ENCODE peak calls at places on chromosome 3, in six cellular contexts. One of them, this sample, is unnamed.

GRCh38 chr3:16589867-16590624 is 15.2 kb downstream of the DAZL start:
- DNase-seq in NCI-H1105: no peak
- DNase-seq in KG1: no peak
- DNase-seq in stimulated activated CD4-positive, alpha-beta T cell treated with anti-CD3 and anti-CD28 coated beads, TNF-alpha, amount 100 ng/mL, for 24 hours: no peak
- DNase-seq in NCI-H1694 treated with DMSO at 0.1 percent for 48 hours: no peak
- DNase-seq in H9: no peak
- DNase-seq in this sample: no peak

GRCh38 chr3:125098929-125099328 is 43.1 kb upstream of the HEG1 start:
- DNase-seq in NCI-H1105: no peak
- DNase-seq in KG1: no peak
- DNase-seq in stimulated activated CD4-positive, alpha-beta T cell treated with anti-CD3 and anti-CD28 coated beads, TNF-alpha, amount 100 ng/mL, for 24 hours: no peak
- DNase-seq in NCI-H1694 treated with DMSO at 0.1 percent for 48 hours: no peak
- DNase-seq in H9: no peak
- DNase-seq in this sample: no peak

GRCh38 chr3:14687360-14687759 is 12.4 kb downstream of the C3orf20 start:
- DNase-seq in NCI-H1105: no peak
- DNase-seq in KG1: no peak
- DNase-seq in stimulated activated CD4-positive, alpha-beta T cell treated with anti-CD3 and anti-CD28 coated beads, TNF-alpha, amount 100 ng/mL, for 24 hours: no peak
- DNase-seq in NCI-H1694 treated with DMSO at 0.1 percent for 48 hours: no peak
- DNase-seq in H9: no peak
- DNase-seq in this sample: no peak

GRCh38 chr3:51710631-51711351 is 3.9 kb downstream of the GRM2 start:
- DNase-seq in NCI-H1105: no peak
- DNase-seq in KG1: no peak
- DNase-seq in stimulated activated CD4-positive, alpha-beta T cell treated with anti-CD3 and anti-CD28 coated beads, TNF-alpha, amount 100 ng/mL, for 24 hours: no peak
- DNase-seq in NCI-H1694 treated with DMSO at 0.1 percent for 48 hours: no peak
- DNase-seq in H9: peak
- DNase-seq in this sample: peak

GRCh38 chr3:132417695-132418520 is 606 bp downstream of the DNAJC13 start:
- DNase-seq in NCI-H1105: peak
- DNase-seq in KG1: peak
- DNase-seq in stimulated activated CD4-positive, alpha-beta T cell treated with anti-CD3 and anti-CD28 coated beads, TNF-alpha, amount 100 ng/mL, for 24 hours: peak
- DNase-seq in NCI-H1694 treated with DMSO at 0.1 percent for 48 hours: peak
- DNase-seq in H9: peak
- DNase-seq in this sample: peak

GRCh38 chr3:58051196-58051595 is 43.0 kb downstream of the FLNB start:
- DNase-seq in NCI-H1105: no peak
- DNase-seq in KG1: no peak
- DNase-seq in stimulated activated CD4-positive, alpha-beta T cell treated with anti-CD3 and anti-CD28 coated beads, TNF-alpha, amount 100 ng/mL, for 24 hours: no peak
- DNase-seq in NCI-H1694 treated with DMSO at 0.1 percent for 48 hours: no peak
- DNase-seq in H9: no peak
- DNase-seq in this sample: no peak

GRCh38 chr3:186783731-186784515 is 546 bp downstream of the EIF4A2 start:
- DNase-seq in NCI-H1105: peak
- DNase-seq in KG1: no peak
- DNase-seq in stimulated activated CD4-positive, alpha-beta T cell treated with anti-CD3 and anti-CD28 coated beads, TNF-alpha, amount 100 ng/mL, for 24 hours: no peak
- DNase-seq in NCI-H1694 treated with DMSO at 0.1 percent for 48 hours: no peak
- DNase-seq in H9: peak
- DNase-seq in this sample: peak

GRCh38 chr3:52983336-52983807 is 62.5 kb downstream of the SFMBT1 start:
- DNase-seq in NCI-H1105: no peak
- DNase-seq in KG1: peak
- DNase-seq in stimulated activated CD4-positive, alpha-beta T cell treated with anti-CD3 and anti-CD28 coated beads, TNF-alpha, amount 100 ng/mL, for 24 hours: peak
- DNase-seq in NCI-H1694 treated with DMSO at 0.1 percent for 48 hours: peak
- DNase-seq in H9: no peak
- DNase-seq in this sample: no peak

GRCh38 chr3:52606373-52607085 is 70.1 kb downstream of the UQCC5 start:
- DNase-seq in NCI-H1105: peak
- DNase-seq in KG1: no peak
- DNase-seq in stimulated activated CD4-positive, alpha-beta T cell treated with anti-CD3 and anti-CD28 coated beads, TNF-alpha, amount 100 ng/mL, for 24 hours: no peak
- DNase-seq in NCI-H1694 treated with DMSO at 0.1 percent for 48 hours: no peak
- DNase-seq in H9: no peak
- DNase-seq in this sample: peak

GRCh38 chr3:43733459-43734384 is 43.0 kb downstream of the ABHD5 start:
- DNase-seq in NCI-H1105: no peak
- DNase-seq in KG1: no peak
- DNase-seq in stimulated activated CD4-positive, alpha-beta T cell treated with anti-CD3 and anti-CD28 coated beads, TNF-alpha, amount 100 ng/mL, for 24 hours: no peak
- DNase-seq in NCI-H1694 treated with DMSO at 0.1 percent for 48 hours: no peak
- DNase-seq in H9: peak
- DNase-seq in this sample: no peak

GRCh38 chr3:150286390-150287147 is 121.5 kb upstream of the TSC22D2 start:
- DNase-seq in NCI-H1105: peak
- DNase-seq in KG1: no peak
- DNase-seq in stimulated activated CD4-positive, alpha-beta T cell treated with anti-CD3 and anti-CD28 coated beads, TNF-alpha, amount 100 ng/mL, for 24 hours: no peak
- DNase-seq in NCI-H1694 treated with DMSO at 0.1 percent for 48 hours: peak
- DNase-seq in H9: no peak
- DNase-seq in this sample: peak

This sample was measured in cerebellar cortex.